ENCODE peak calls at places on chromosomes 16 and 17, in ten cellular contexts. One of them, this sample, is unnamed.

GRCh38 chr17:69179227-69179952 is 37.7 kb upstream of the ABCA6 start:
- DNase-seq in activated naive CD8-positive, alpha-beta T cell treated with anti-CD3 and anti-CD28 coated beads for 36 hours: no peak
- DNase-seq in mammary epithelial cell: peak
- DNase-seq in iPS-NIHi11: no peak
- DNase-seq in Right ventricle myocardium superior: no peak
- DNase-seq in stimulated activated CD4-positive, alpha-beta T cell treated with anti-CD3 and anti-CD28 coated beads, Interleukin-4, amount 100 ng/mL, for 24 hours: no peak
- DNase-seq in cardiac fibroblast: peak
- DNase-seq in NCI-H748 treated with DMSO at 0.1 percent for 48 hours: no peak
- DNase-seq in caudate nucleus: no peak
- DNase-seq in iPS DF 6.9: no peak
- DNase-seq in this sample: no peak

GRCh38 chr17:8039611-8040168 is 831 bp downstream of the ALOX15B start:
- DNase-seq in activated naive CD8-positive, alpha-beta T cell treated with anti-CD3 and anti-CD28 coated beads for 36 hours: no peak
- DNase-seq in mammary epithelial cell: no peak
- DNase-seq in iPS-NIHi11: no peak
- DNase-seq in Right ventricle myocardium superior: no peak
- DNase-seq in stimulated activated CD4-positive, alpha-beta T cell treated with anti-CD3 and anti-CD28 coated beads, Interleukin-4, amount 100 ng/mL, for 24 hours: no peak
- DNase-seq in cardiac fibroblast: no peak
- DNase-seq in NCI-H748 treated with DMSO at 0.1 percent for 48 hours: no peak
- DNase-seq in caudate nucleus: no peak
- DNase-seq in iPS DF 6.9: no peak
- DNase-seq in this sample: no peak

GRCh38 chr16:18932243-18932997 is 6.2 kb upstream of the SMG1 start:
- DNase-seq in activated naive CD8-positive, alpha-beta T cell treated with anti-CD3 and anti-CD28 coated beads for 36 hours: no peak
- DNase-seq in mammary epithelial cell: peak
- DNase-seq in iPS-NIHi11: no peak
- DNase-seq in Right ventricle myocardium superior: no peak
- DNase-seq in stimulated activated CD4-positive, alpha-beta T cell treated with anti-CD3 and anti-CD28 coated beads, Interleukin-4, amount 100 ng/mL, for 24 hours: no peak
- DNase-seq in cardiac fibroblast: peak
- DNase-seq in NCI-H748 treated with DMSO at 0.1 percent for 48 hours: no peak
- DNase-seq in caudate nucleus: no peak
- DNase-seq in iPS DF 6.9: no peak
- DNase-seq in this sample: no peak

GRCh38 chr16:11316331-11317015 is 28.8 kb upstream of the RMI2 start:
- DNase-seq in activated naive CD8-positive, alpha-beta T cell treated with anti-CD3 and anti-CD28 coated beads for 36 hours: no peak
- DNase-seq in mammary epithelial cell: no peak
- DNase-seq in iPS-NIHi11: peak
- DNase-seq in Right ventricle myocardium superior: no peak
- DNase-seq in stimulated activated CD4-positive, alpha-beta T cell treated with anti-CD3 and anti-CD28 coated beads, Interleukin-4, amount 100 ng/mL, for 24 hours: no peak
- DNase-seq in cardiac fibroblast: no peak
- DNase-seq in NCI-H748 treated with DMSO at 0.1 percent for 48 hours: no peak
- DNase-seq in caudate nucleus: no peak
- DNase-seq in iPS DF 6.9: no peak
- DNase-seq in this sample: no peak

GRCh38 chr16:14125030-14125681 is 54.0 kb downstream of the MRTFB start:
- DNase-seq in activated naive CD8-positive, alpha-beta T cell treated with anti-CD3 and anti-CD28 coated beads for 36 hours: no peak
- DNase-seq in mammary epithelial cell: no peak
- DNase-seq in iPS-NIHi11: no peak
- DNase-seq in Right ventricle myocardium superior: no peak
- DNase-seq in stimulated activated CD4-positive, alpha-beta T cell treated with anti-CD3 and anti-CD28 coated beads, Interleukin-4, amount 100 ng/mL, for 24 hours: no peak
- DNase-seq in cardiac fibroblast: no peak
- DNase-seq in NCI-H748 treated with DMSO at 0.1 percent for 48 hours: no peak
- DNase-seq in caudate nucleus: no peak
- DNase-seq in iPS DF 6.9: no peak
- DNase-seq in this sample: no peak

GRCh38 chr17:77107506-77108433 is 33.0 kb upstream of the SEC14L1 start:
- DNase-seq in activated naive CD8-positive, alpha-beta T cell treated with anti-CD3 and anti-CD28 coated beads for 36 hours: peak
- DNase-seq in mammary epithelial cell: no peak
- DNase-seq in iPS-NIHi11: no peak
- DNase-seq in Right ventricle myocardium superior: no peak
- DNase-seq in stimulated activated CD4-positive, alpha-beta T cell treated with anti-CD3 and anti-CD28 coated beads, Interleukin-4, amount 100 ng/mL, for 24 hours: peak
- DNase-seq in cardiac fibroblast: peak
- DNase-seq in NCI-H748 treated with DMSO at 0.1 percent for 48 hours: no peak
- DNase-seq in caudate nucleus: no peak
- DNase-seq in iPS DF 6.9: no peak
- DNase-seq in this sample: no peak

GRCh38 chr16:88132836-88133506 is 181.7 kb downstream of the BANP start:
- DNase-seq in activated naive CD8-positive, alpha-beta T cell treated with anti-CD3 and anti-CD28 coated beads for 36 hours: no peak
- DNase-seq in mammary epithelial cell: no peak
- DNase-seq in iPS-NIHi11: no peak
- DNase-seq in Right ventricle myocardium superior: peak
- DNase-seq in stimulated activated CD4-positive, alpha-beta T cell treated with anti-CD3 and anti-CD28 coated beads, Interleukin-4, amount 100 ng/mL, for 24 hours: no peak
- DNase-seq in cardiac fibroblast: no peak
- DNase-seq in NCI-H748 treated with DMSO at 0.1 percent for 48 hours: no peak
- DNase-seq in caudate nucleus: no peak
- DNase-seq in iPS DF 6.9: no peak
- DNase-seq in this sample: no peak

GRCh38 chr17:80986816-80987480 is 4.7 kb upstream of the CHMP6 start:
- DNase-seq in activated naive CD8-positive, alpha-beta T cell treated with anti-CD3 and anti-CD28 coated beads for 36 hours: no peak
- DNase-seq in mammary epithelial cell: no peak
- DNase-seq in iPS-NIHi11: no peak
- DNase-seq in Right ventricle myocardium superior: peak
- DNase-seq in stimulated activated CD4-positive, alpha-beta T cell treated with anti-CD3 and anti-CD28 coated beads, Interleukin-4, amount 100 ng/mL, for 24 hours: no peak
- DNase-seq in cardiac fibroblast: no peak
- DNase-seq in NCI-H748 treated with DMSO at 0.1 percent for 48 hours: no peak
- DNase-seq in caudate nucleus: no peak
- DNase-seq in iPS DF 6.9: no peak
- DNase-seq in this sample: peak

GRCh38 chr17:67520916-67521772 is 144.1 kb downstream of the PITPNC1 start:
- DNase-seq in activated naive CD8-positive, alpha-beta T cell treated with anti-CD3 and anti-CD28 coated beads for 36 hours: no peak
- DNase-seq in mammary epithelial cell: no peak
- DNase-seq in iPS-NIHi11: no peak
- DNase-seq in Right ventricle myocardium superior: no peak
- DNase-seq in stimulated activated CD4-positive, alpha-beta T cell treated with anti-CD3 and anti-CD28 coated beads, Interleukin-4, amount 100 ng/mL, for 24 hours: no peak
- DNase-seq in cardiac fibroblast: no peak
- DNase-seq in NCI-H748 treated with DMSO at 0.1 percent for 48 hours: no peak
- DNase-seq in caudate nucleus: no peak
- DNase-seq in iPS DF 6.9: no peak
- DNase-seq in this sample: no peak

This sample was measured in HL-60.